ENCODE peak calls at places on chromosome 15, in six cellular contexts. One of them, this sample, is unnamed.

GRCh38 chr15:101105059-101105851 is 146.6 kb downstream of the CHSY1 start:
- DNase-seq in dorsolateral prefrontal cortex: no peak
- DNase-seq in tibial artery: no peak
- DNase-seq in CD8-positive, alpha-beta T cell: no peak
- DNase-seq in GM20000: no peak
- DNase-seq in foreskin fibroblast: no peak
- DNase-seq in this sample: no peak

GRCh38 chr15:35698978-35699377 is 153.0 kb upstream of the DPH6 start:
- DNase-seq in dorsolateral prefrontal cortex: no peak
- DNase-seq in tibial artery: no peak
- DNase-seq in CD8-positive, alpha-beta T cell: no peak
- DNase-seq in GM20000: no peak
- DNase-seq in foreskin fibroblast: no peak
- DNase-seq in this sample: no peak

GRCh38 chr15:41203395-41203794 is 27.2 kb downstream of the EXD1 start:
- DNase-seq in dorsolateral prefrontal cortex: no peak
- DNase-seq in tibial artery: no peak
- DNase-seq in CD8-positive, alpha-beta T cell: no peak
- DNase-seq in GM20000: no peak
- DNase-seq in foreskin fibroblast: no peak
- DNase-seq in this sample: no peak

GRCh38 chr15:91268510-91268909 is 168.5 kb downstream of the SV2B start:
- DNase-seq in dorsolateral prefrontal cortex: no peak
- DNase-seq in tibial artery: no peak
- DNase-seq in CD8-positive, alpha-beta T cell: no peak
- DNase-seq in GM20000: no peak
- DNase-seq in foreskin fibroblast: no peak
- DNase-seq in this sample: no peak

GRCh38 chr15:42759093-42759492 is 22.2 kb upstream of the CDAN1 start:
- DNase-seq in dorsolateral prefrontal cortex: no peak
- DNase-seq in tibial artery: no peak
- DNase-seq in CD8-positive, alpha-beta T cell: no peak
- DNase-seq in GM20000: no peak
- DNase-seq in foreskin fibroblast: no peak
- DNase-seq in this sample: no peak

GRCh38 chr15:65857718-65858402 is 11.4 kb upstream of the RAB11A start:
- DNase-seq in dorsolateral prefrontal cortex: no peak
- DNase-seq in tibial artery: no peak
- DNase-seq in CD8-positive, alpha-beta T cell: no peak
- DNase-seq in GM20000: peak
- DNase-seq in foreskin fibroblast: no peak
- DNase-seq in this sample: no peak

GRCh38 chr15:70113304-70113700 is 15.6 kb upstream of the TLE3 start:
- DNase-seq in dorsolateral prefrontal cortex: no peak
- DNase-seq in tibial artery: peak
- DNase-seq in CD8-positive, alpha-beta T cell: no peak
- DNase-seq in GM20000: no peak
- DNase-seq in foreskin fibroblast: no peak
- DNase-seq in this sample: no peak

GRCh38 chr15:75843618-75844610 is 667 bp downstream of the UBE2Q2 start:
- DNase-seq in dorsolateral prefrontal cortex: peak
- DNase-seq in tibial artery: peak
- DNase-seq in CD8-positive, alpha-beta T cell: peak
- DNase-seq in GM20000: peak
- DNase-seq in foreskin fibroblast: peak
- DNase-seq in this sample: no peak

GRCh38 chr15:96268421-96269204 is 61.9 kb upstream of the NR2F2 start:
- DNase-seq in dorsolateral prefrontal cortex: no peak
- DNase-seq in tibial artery: no peak
- DNase-seq in CD8-positive, alpha-beta T cell: no peak
- DNase-seq in GM20000: no peak
- DNase-seq in foreskin fibroblast: no peak
- DNase-seq in this sample: no peak

GRCh38 chr15:25713736-25714537 is 149.2 kb downstream of the ATP10A start:
- DNase-seq in dorsolateral prefrontal cortex: peak
- DNase-seq in tibial artery: no peak
- DNase-seq in CD8-positive, alpha-beta T cell: no peak
- DNase-seq in GM20000: no peak
- DNase-seq in foreskin fibroblast: no peak
- DNase-seq in this sample: no peak

GRCh38 chr15:28981351-28981720 is 95.6 kb downstream of the APBA2 start:
- DNase-seq in dorsolateral prefrontal cortex: no peak
- DNase-seq in tibial artery: no peak
- DNase-seq in CD8-positive, alpha-beta T cell: no peak
- DNase-seq in GM20000: no peak
- DNase-seq in foreskin fibroblast: no peak
- DNase-seq in this sample: no peak

GRCh38 chr15:69491051-69491505 is 38.5 kb downstream of the RPLP1 start:
- DNase-seq in dorsolateral prefrontal cortex: no peak
- DNase-seq in tibial artery: peak
- DNase-seq in CD8-positive, alpha-beta T cell: no peak
- DNase-seq in GM20000: no peak
- DNase-seq in foreskin fibroblast: no peak
- DNase-seq in this sample: no peak

GRCh38 chr15:45186771-45187577 is 792 bp downstream of the SHF start:
- DNase-seq in dorsolateral prefrontal cortex: no peak
- DNase-seq in tibial artery: no peak
- DNase-seq in CD8-positive, alpha-beta T cell: no peak
- DNase-seq in GM20000: peak
- DNase-seq in foreskin fibroblast: no peak
- DNase-seq in this sample: no peak

GRCh38 chr15:31268911-31269784 is 57.5 kb upstream of the KLF13 start:
- DNase-seq in dorsolateral prefrontal cortex: peak
- DNase-seq in tibial artery: peak
- DNase-seq in CD8-positive, alpha-beta T cell: no peak
- DNase-seq in GM20000: no peak
- DNase-seq in foreskin fibroblast: no peak
- DNase-seq in this sample: no peak

GRCh38 chr15:68391084-68391483 is 40.9 kb downstream of the ITGA11 start:
- DNase-seq in dorsolateral prefrontal cortex: no peak
- DNase-seq in tibial artery: no peak
- DNase-seq in CD8-positive, alpha-beta T cell: no peak
- DNase-seq in GM20000: no peak
- DNase-seq in foreskin fibroblast: no peak
- DNase-seq in this sample: no peak

GRCh38 chr15:85615930-85616329 is 178.8 kb downstream of the KLHL25 start:
- DNase-seq in dorsolateral prefrontal cortex: no peak
- DNase-seq in tibial artery: no peak
- DNase-seq in CD8-positive, alpha-beta T cell: peak
- DNase-seq in GM20000: peak
- DNase-seq in foreskin fibroblast: no peak
- DNase-seq in this sample: no peak

GRCh38 chr15:66221126-66221525 is 32.4 kb downstream of the MEGF11 start:
- DNase-seq in dorsolateral prefrontal cortex: no peak
- DNase-seq in tibial artery: no peak
- DNase-seq in CD8-positive, alpha-beta T cell: no peak
- DNase-seq in GM20000: no peak
- DNase-seq in foreskin fibroblast: no peak
- DNase-seq in this sample: no peak

GRCh38 chr15:86915811-86916331 is 836.2 kb downstream of the AGBL1 start:
- DNase-seq in dorsolateral prefrontal cortex: peak
- DNase-seq in tibial artery: no peak
- DNase-seq in CD8-positive, alpha-beta T cell: no peak
- DNase-seq in GM20000: no peak
- DNase-seq in foreskin fibroblast: no peak
- DNase-seq in this sample: peak

GRCh38 chr15:101215681-101216080 is 36.2 kb downstream of the CHSY1 start:
- DNase-seq in dorsolateral prefrontal cortex: no peak
- DNase-seq in tibial artery: no peak
- DNase-seq in CD8-positive, alpha-beta T cell: no peak
- DNase-seq in GM20000: no peak
- DNase-seq in foreskin fibroblast: no peak
- DNase-seq in this sample: no peak

GRCh38 chr15:49045691-49046112 is 544 bp downstream of the SECISBP2L start:
- DNase-seq in dorsolateral prefrontal cortex: no peak
- DNase-seq in tibial artery: no peak
- DNase-seq in CD8-positive, alpha-beta T cell: no peak
- DNase-seq in GM20000: peak
- DNase-seq in foreskin fibroblast: no peak
- DNase-seq in this sample: no peak

GRCh38 chr15:60932051-60932915 is 296.8 kb downstream of the RORA start:
- DNase-seq in dorsolateral prefrontal cortex: peak
- DNase-seq in tibial artery: peak
- DNase-seq in CD8-positive, alpha-beta T cell: peak
- DNase-seq in GM20000: no peak
- DNase-seq in foreskin fibroblast: peak
- DNase-seq in this sample: no peak

GRCh38 chr15:29690765-29691475 is 131.3 kb downstream of the TJP1 start:
- DNase-seq in dorsolateral prefrontal cortex: peak
- DNase-seq in tibial artery: no peak
- DNase-seq in CD8-positive, alpha-beta T cell: no peak
- DNase-seq in GM20000: no peak
- DNase-seq in foreskin fibroblast: peak
- DNase-seq in this sample: no peak

GRCh38 chr15:54374184-54374947 is 396.1 kb downstream of the UNC13C start:
- DNase-seq in dorsolateral prefrontal cortex: no peak
- DNase-seq in tibial artery: no peak
- DNase-seq in CD8-positive, alpha-beta T cell: no peak
- DNase-seq in GM20000: no peak
- DNase-seq in foreskin fibroblast: no peak
- DNase-seq in this sample: peak

GRCh38 chr15:70378126-70379031 is 280.7 kb upstream of the TLE3 start:
- DNase-seq in dorsolateral prefrontal cortex: no peak
- DNase-seq in tibial artery: no peak
- DNase-seq in CD8-positive, alpha-beta T cell: no peak
- DNase-seq in GM20000: no peak
- DNase-seq in foreskin fibroblast: no peak
- DNase-seq in this sample: no peak

GRCh38 chr15:65286069-65286703 is 497 bp downstream of the PARP16 start:
- DNase-seq in dorsolateral prefrontal cortex: peak
- DNase-seq in tibial artery: no peak
- DNase-seq in CD8-positive, alpha-beta T cell: no peak
- DNase-seq in GM20000: no peak
- DNase-seq in foreskin fibroblast: no peak
- DNase-seq in this sample: no peak

GRCh38 chr15:43105077-43105769 is 615 bp downstream of the UBR1 start:
- DNase-seq in dorsolateral prefrontal cortex: no peak
- DNase-seq in tibial artery: no peak
- DNase-seq in CD8-positive, alpha-beta T cell: peak
- DNase-seq in GM20000: peak
- DNase-seq in foreskin fibroblast: no peak
- DNase-seq in this sample: no peak

GRCh38 chr15:63473999-63474809 is 30.2 kb upstream of the USP3 start:
- DNase-seq in dorsolateral prefrontal cortex: no peak
- DNase-seq in tibial artery: no peak
- DNase-seq in CD8-positive, alpha-beta T cell: peak
- DNase-seq in GM20000: peak
- DNase-seq in foreskin fibroblast: peak
- DNase-seq in this sample: no peak
- TF ChIP-seq CTCF in dorsolateral prefrontal cortex: no peak
- TF ChIP-seq CTCF in tibial artery: no peak
- TF ChIP-seq CTCF in CD8-positive, alpha-beta T cell: no peak
- TF ChIP-seq CTCF in GM20000: no peak
- TF ChIP-seq CTCF in foreskin fibroblast: no peak
- TF ChIP-seq CTCF in this sample: no peak

GRCh38 chr15:76994971-76995945 is at the start of gene PSTPIP1:
- DNase-seq in dorsolateral prefrontal cortex: peak
- DNase-seq in tibial artery: no peak
- DNase-seq in CD8-positive, alpha-beta T cell: peak
- DNase-seq in GM20000: peak
- DNase-seq in foreskin fibroblast: no peak
- DNase-seq in this sample: no peak
- TF ChIP-seq CTCF in dorsolateral prefrontal cortex: no peak
- TF ChIP-seq CTCF in tibial artery: no peak
- TF ChIP-seq CTCF in CD8-positive, alpha-beta T cell: no peak
- TF ChIP-seq CTCF in GM20000: no peak
- TF ChIP-seq CTCF in foreskin fibroblast: no peak
- TF ChIP-seq CTCF in this sample: no peak

DNA sequence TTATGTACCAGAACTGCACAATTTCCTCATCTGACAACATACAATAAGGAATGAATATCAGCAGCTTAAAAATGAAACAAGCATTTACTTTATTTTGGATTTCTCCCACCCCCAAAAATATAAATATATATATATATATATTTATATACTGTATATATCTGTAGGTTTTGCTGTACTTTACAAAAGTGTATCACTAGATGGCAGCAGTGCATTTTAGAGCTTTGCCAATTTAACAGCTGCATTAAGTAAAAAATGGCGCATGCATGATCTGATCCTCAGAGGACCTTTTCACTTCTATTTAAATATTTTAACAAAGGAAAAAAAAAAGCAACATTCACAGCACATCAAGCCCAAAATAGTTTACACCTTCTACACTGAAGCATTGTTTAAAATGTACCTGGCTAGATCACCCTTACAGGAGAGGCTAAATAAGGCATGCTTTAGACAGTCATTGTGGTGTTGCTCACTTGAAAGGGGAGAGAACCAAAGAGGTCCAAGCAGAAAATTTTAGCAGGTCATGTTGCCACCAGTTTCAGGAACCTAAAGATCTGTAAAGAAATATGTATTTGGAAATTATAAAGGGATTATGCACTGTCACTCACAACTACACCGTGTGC is 72.6 kb downstream of the NPTN start:
- DNase-seq in dorsolateral prefrontal cortex: no peak
- DNase-seq in tibial artery: no peak
- DNase-seq in CD8-positive, alpha-beta T cell: no peak
- DNase-seq in GM20000: peak
- DNase-seq in foreskin fibroblast: peak
- DNase-seq in this sample: no peak
- TF ChIP-seq CTCF in dorsolateral prefrontal cortex: peak
- TF ChIP-seq CTCF in tibial artery: no peak
- TF ChIP-seq CTCF in CD8-positive, alpha-beta T cell: peak
- TF ChIP-seq CTCF in GM20000: no peak
- TF ChIP-seq CTCF in foreskin fibroblast: peak
- TF ChIP-seq CTCF in this sample: peak

GRCh38 chr15:52255008-52255407 is 40.6 kb downstream of the MYO5C start:
- DNase-seq in dorsolateral prefrontal cortex: no peak
- DNase-seq in tibial artery: no peak
- DNase-seq in CD8-positive, alpha-beta T cell: no peak
- DNase-seq in GM20000: no peak
- DNase-seq in foreskin fibroblast: peak
- DNase-seq in this sample: no peak

GRCh38 chr15:52255935-52256334 is 39.7 kb downstream of the MYO5C start:
- DNase-seq in dorsolateral prefrontal cortex: no peak
- DNase-seq in tibial artery: no peak
- DNase-seq in CD8-positive, alpha-beta T cell: no peak
- DNase-seq in GM20000: no peak
- DNase-seq in foreskin fibroblast: no peak
- DNase-seq in this sample: no peak

GRCh38 chr15:52256366-52256765 is 39.2 kb downstream of the MYO5C start:
- DNase-seq in dorsolateral prefrontal cortex: peak
- DNase-seq in tibial artery: peak
- DNase-seq in CD8-positive, alpha-beta T cell: peak
- DNase-seq in GM20000: peak
- DNase-seq in foreskin fibroblast: peak
- DNase-seq in this sample: peak

GRCh38 chr15:52252781-52253180 is 42.8 kb downstream of the MYO5C start:
- DNase-seq in dorsolateral prefrontal cortex: peak
- DNase-seq in tibial artery: no peak
- DNase-seq in CD8-positive, alpha-beta T cell: no peak
- DNase-seq in GM20000: no peak
- DNase-seq in foreskin fibroblast: peak
- DNase-seq in this sample: no peak

DNA sequence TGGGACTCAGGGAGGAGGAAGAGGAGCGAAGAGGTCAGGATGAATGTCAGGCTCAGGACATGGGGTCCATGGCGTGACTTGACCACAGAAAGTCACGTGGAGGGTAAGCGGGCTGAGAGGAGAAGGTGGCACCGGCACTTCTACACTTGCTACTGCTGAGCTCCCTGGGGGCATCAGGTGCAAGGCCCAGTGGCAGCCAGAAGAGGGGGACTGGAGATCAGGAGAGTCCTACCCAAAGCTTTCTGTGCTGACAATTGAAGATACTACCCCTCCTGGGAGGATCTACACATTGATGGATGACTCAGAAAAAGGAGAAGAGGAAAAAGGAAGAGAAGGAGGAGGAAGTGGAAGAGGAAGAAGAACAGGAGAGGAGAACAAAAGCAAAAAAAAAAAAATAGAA is 41.3 kb downstream of the MYO5C start:
- DNase-seq in dorsolateral prefrontal cortex: peak
- DNase-seq in tibial artery: no peak
- DNase-seq in CD8-positive, alpha-beta T cell: no peak
- DNase-seq in GM20000: no peak
- DNase-seq in foreskin fibroblast: no peak
- DNase-seq in this sample: no peak
- TF ChIP-seq CTCF in dorsolateral prefrontal cortex: no peak
- TF ChIP-seq CTCF in tibial artery: no peak
- TF ChIP-seq CTCF in CD8-positive, alpha-beta T cell: no peak
- TF ChIP-seq CTCF in GM20000: no peak
- TF ChIP-seq CTCF in foreskin fibroblast: no peak
- TF ChIP-seq CTCF in this sample: peak

This sample was measured in D721Med.